ENCODE peak calls at places on chromosomes 12 and 14, in nine cellular contexts. One of them, this sample, is unnamed.

GRCh38 chr14:53035796-53036195 is 84.9 kb upstream of the FERMT2 start:
- DNase-seq in uterus: no peak
- DNase-seq in transverse colon: no peak
- DNase-seq in right cardiac atrium: no peak
- DNase-seq in aorta: no peak
- DNase-seq in WERI-Rb-1: no peak
- DNase-seq in MM.1S: no peak
- DNase-seq in mammary epithelial cell: no peak
- DNase-seq in tibial artery: no peak
- DNase-seq in this sample: no peak

GRCh38 chr12:93982847-93983315 is 165.5 kb upstream of the PLXNC1 start:
- DNase-seq in mammary epithelial cell: peak; percentile 64
- DNase-seq in MM.1S: no peak
- DNase-seq in WERI-Rb-1: peak; percentile 28
- DNase-seq in uterus: no peak
- DNase-seq in tibial artery: no peak
- DNase-seq in transverse colon: no peak
- DNase-seq in aorta: no peak
- DNase-seq in right cardiac atrium: no peak
- DNase-seq in this sample: no peak

GRCh38 chr12:31728289-31728916 is 418 bp downstream of the AMN1 start:
- DNase-seq in aorta: peak; percentile 70
- DNase-seq in mammary epithelial cell: no peak
- DNase-seq in transverse colon: peak; percentile 62
- DNase-seq in right cardiac atrium: peak; percentile 72
- DNase-seq in tibial artery: peak; percentile 45
- DNase-seq in uterus: no peak
- DNase-seq in MM.1S: no peak
- DNase-seq in WERI-Rb-1: no peak
- DNase-seq in this sample: no peak

GRCh38 chr12:3680919-3681594 is 71.9 kb downstream of the CRACR2A start:
- DNase-seq in uterus: peak; percentile 40
- DNase-seq in MM.1S: no peak
- DNase-seq in tibial artery: no peak
- DNase-seq in aorta: no peak
- DNase-seq in right cardiac atrium: peak; percentile 88
- DNase-seq in transverse colon: peak; percentile 67
- DNase-seq in mammary epithelial cell: peak; percentile 14
- DNase-seq in WERI-Rb-1: peak; percentile 54
- DNase-seq in this sample: no peak

GRCh38 chr12:120800665-120801064 is 75.0 kb downstream of the ACADS start:
- DNase-seq in right cardiac atrium: no peak
- DNase-seq in aorta: no peak
- DNase-seq in WERI-Rb-1: no peak
- DNase-seq in MM.1S: no peak
- DNase-seq in mammary epithelial cell: no peak
- DNase-seq in transverse colon: no peak
- DNase-seq in tibial artery: no peak
- DNase-seq in uterus: no peak
- DNase-seq in this sample: no peak

GRCh38 chr12:65308001-65308400 is 29.5 kb downstream of the MSRB3 start:
- DNase-seq in tibial artery: no peak
- DNase-seq in right cardiac atrium: no peak
- DNase-seq in transverse colon: no peak
- DNase-seq in uterus: no peak
- DNase-seq in aorta: no peak
- DNase-seq in MM.1S: no peak
- DNase-seq in WERI-Rb-1: no peak
- DNase-seq in mammary epithelial cell: no peak
- DNase-seq in this sample: no peak

GRCh38 chr14:56676042-56676441 is 96.4 kb downstream of the TMEM260 start:
- DNase-seq in right cardiac atrium: no peak
- DNase-seq in aorta: no peak
- DNase-seq in tibial artery: no peak
- DNase-seq in transverse colon: no peak
- DNase-seq in WERI-Rb-1: no peak
- DNase-seq in MM.1S: no peak
- DNase-seq in uterus: no peak
- DNase-seq in mammary epithelial cell: no peak
- DNase-seq in this sample: no peak

GRCh38 chr12:105212431-105212830 is 23.5 kb downstream of the APPL2 start:
- DNase-seq in MM.1S: no peak
- DNase-seq in WERI-Rb-1: no peak
- DNase-seq in right cardiac atrium: no peak
- DNase-seq in mammary epithelial cell: peak; percentile 37
- DNase-seq in transverse colon: no peak
- DNase-seq in aorta: no peak
- DNase-seq in tibial artery: no peak
- DNase-seq in uterus: no peak
- DNase-seq in this sample: no peak

GRCh38 chr14:23434488-23435219 is 806 bp downstream of the MYH7 start:
- DNase-seq in aorta: no peak
- DNase-seq in uterus: no peak
- DNase-seq in WERI-Rb-1: no peak
- DNase-seq in right cardiac atrium: no peak
- DNase-seq in MM.1S: no peak
- DNase-seq in transverse colon: peak; percentile 1
- DNase-seq in mammary epithelial cell: no peak
- DNase-seq in tibial artery: no peak
- DNase-seq in this sample: no peak

GRCh38 chr14:100573009-100573756 is 14.0 kb downstream of the BEGAIN start:
- DNase-seq in transverse colon: no peak
- DNase-seq in uterus: no peak
- DNase-seq in MM.1S: no peak
- DNase-seq in tibial artery: no peak
- DNase-seq in WERI-Rb-1: no peak
- DNase-seq in mammary epithelial cell: no peak
- DNase-seq in aorta: no peak
- DNase-seq in right cardiac atrium: peak; percentile 47
- DNase-seq in this sample: no peak

GRCh38 chr14:76337619-76338545 is 38.1 kb upstream of the ESRRB start:
- DNase-seq in WERI-Rb-1: no peak
- DNase-seq in aorta: no peak
- DNase-seq in transverse colon: no peak
- DNase-seq in uterus: no peak
- DNase-seq in MM.1S: no peak
- DNase-seq in mammary epithelial cell: peak; percentile 23
- DNase-seq in tibial artery: no peak
- DNase-seq in right cardiac atrium: no peak
- DNase-seq in this sample: no peak

GRCh38 chr14:24425704-24426103 is 3.8 kb downstream of the CBLN3 start:
- DNase-seq in right cardiac atrium: no peak
- DNase-seq in MM.1S: no peak
- DNase-seq in transverse colon: no peak
- DNase-seq in tibial artery: no peak
- DNase-seq in aorta: no peak
- DNase-seq in mammary epithelial cell: peak; percentile 77
- DNase-seq in WERI-Rb-1: no peak
- DNase-seq in uterus: no peak
- DNase-seq in this sample: peak; percentile 25

GRCh38 chr14:106506901-106507305 is 980.5 kb downstream of the TMEM121 start:
- DNase-seq in mammary epithelial cell: no peak
- DNase-seq in uterus: no peak
- DNase-seq in aorta: no peak
- DNase-seq in MM.1S: no peak
- DNase-seq in right cardiac atrium: no peak
- DNase-seq in WERI-Rb-1: no peak
- DNase-seq in transverse colon: peak; percentile 22
- DNase-seq in tibial artery: no peak
- DNase-seq in this sample: peak; percentile 78

GRCh38 chr12:95238150-95238549 is 20.5 kb downstream of the VEZT start:
- DNase-seq in tibial artery: no peak
- DNase-seq in MM.1S: no peak
- DNase-seq in WERI-Rb-1: no peak
- DNase-seq in mammary epithelial cell: no peak
- DNase-seq in transverse colon: no peak
- DNase-seq in aorta: no peak
- DNase-seq in uterus: no peak
- DNase-seq in right cardiac atrium: no peak
- DNase-seq in this sample: no peak
- H3K9me3 ChIP-seq in tibial artery: no peaks in the 10 kb centered on the region
- H3K9me3 ChIP-seq in MM.1S: no peaks in the 10 kb centered on the region
- H3K9me3 ChIP-seq in WERI-Rb-1: peaks cover 2% of the 10 kb centered on the region
- H3K9me3 ChIP-seq in mammary epithelial cell: no peaks in the 10 kb centered on the region
- H3K9me3 ChIP-seq in transverse colon: no peaks in the 10 kb centered on the region
- H3K9me3 ChIP-seq in aorta: no peaks in the 10 kb centered on the region
- H3K9me3 ChIP-seq in uterus: no peaks in the 10 kb centered on the region
- H3K9me3 ChIP-seq in right cardiac atrium: no peaks in the 10 kb centered on the region
- H3K9me3 ChIP-seq in this sample: no peaks in the 10 kb centered on the region

GRCh38 chr14:89805501-89805900 is 149.0 kb downstream of the EFCAB11 start:
- DNase-seq in WERI-Rb-1: no peak
- DNase-seq in right cardiac atrium: no peak
- DNase-seq in aorta: no peak
- DNase-seq in MM.1S: no peak
- DNase-seq in uterus: no peak
- DNase-seq in transverse colon: no peak
- DNase-seq in tibial artery: no peak
- DNase-seq in mammary epithelial cell: no peak
- DNase-seq in this sample: no peak
- H3K27ac ChIP-seq in WERI-Rb-1: no peak overlapping the region
- H3K27ac ChIP-seq in right cardiac atrium: no peak overlapping the region
- H3K27ac ChIP-seq in aorta: no peak overlapping the region
- H3K27ac ChIP-seq in MM.1S: no peak overlapping the region
- H3K27ac ChIP-seq in uterus: no peak overlapping the region
- H3K27ac ChIP-seq in transverse colon: no peak overlapping the region
- H3K27ac ChIP-seq in tibial artery: no peak overlapping the region
- H3K27ac ChIP-seq in mammary epithelial cell: no peak overlapping the region
- H3K27ac ChIP-seq in this sample: no peak overlapping the region

DNA sequence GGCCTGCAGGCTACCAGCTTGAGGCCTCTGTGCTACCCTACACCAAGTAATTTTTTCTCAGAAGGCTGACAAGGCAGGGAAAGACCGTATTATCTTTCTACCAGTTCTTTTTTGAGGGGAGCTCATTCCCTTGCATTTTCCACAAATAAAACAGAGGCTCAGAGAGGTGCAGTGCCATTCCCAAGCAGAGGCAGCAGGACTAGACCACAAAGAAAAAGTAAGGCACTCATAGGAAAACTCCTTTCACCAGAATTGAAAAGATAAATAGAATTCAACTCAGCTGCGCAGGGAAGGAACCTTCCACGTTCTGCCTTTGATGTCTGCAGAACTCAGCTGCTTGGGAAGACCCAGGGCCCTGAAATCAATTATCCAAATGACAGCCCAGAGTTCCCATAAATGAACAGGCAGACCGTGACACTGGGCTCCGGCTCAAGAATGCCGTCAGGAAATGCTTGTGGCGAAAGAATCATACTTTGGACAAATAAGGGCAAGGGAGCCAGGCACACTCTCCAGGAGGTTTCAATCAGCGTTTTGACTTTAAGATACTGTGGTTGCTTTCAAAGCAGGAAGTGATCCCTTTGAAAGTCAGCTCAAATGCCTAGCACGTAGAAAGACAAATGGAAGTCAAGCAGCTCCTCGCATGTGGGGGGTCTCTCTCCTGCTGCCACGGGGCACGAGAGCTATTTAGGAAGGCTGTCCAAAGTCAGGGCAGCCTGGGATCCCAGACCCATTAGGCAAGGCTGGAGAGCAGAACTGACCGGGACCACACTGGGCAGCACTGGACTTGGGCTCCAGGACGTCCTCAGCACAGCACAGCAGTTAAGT is 14.0 kb downstream of the KCTD10 start:
- DNase-seq in right cardiac atrium: peak; percentile 91
- DNase-seq in uterus: peak; percentile 91
- DNase-seq in mammary epithelial cell: peak; percentile 76
- DNase-seq in WERI-Rb-1: no peak
- DNase-seq in transverse colon: peak; percentile 74
- DNase-seq in MM.1S: no peak
- DNase-seq in tibial artery: peak; percentile 87
- DNase-seq in aorta: peak; percentile 93
- DNase-seq in this sample: no peak
- H3K4me3 ChIP-seq in right cardiac atrium: no peak overlapping the region
- H3K4me3 ChIP-seq in uterus: no peak overlapping the region
- H3K4me3 ChIP-seq in mammary epithelial cell: peak overlapping the region; percentile 6
- H3K4me3 ChIP-seq in WERI-Rb-1: no peak overlapping the region
- H3K4me3 ChIP-seq in transverse colon: no peak overlapping the region
- H3K4me3 ChIP-seq in MM.1S: no peak overlapping the region
- H3K4me3 ChIP-seq in tibial artery: peak overlapping the region; percentile 28
- H3K4me3 ChIP-seq in aorta: no peak overlapping the region
- H3K4me3 ChIP-seq in this sample: no peak overlapping the region

GRCh38 chr14:84042992-84043391 is 1487.0 kb upstream of the FLRT2 start:
- DNase-seq in tibial artery: no peak
- DNase-seq in right cardiac atrium: no peak
- DNase-seq in aorta: no peak
- DNase-seq in transverse colon: no peak
- DNase-seq in uterus: no peak
- DNase-seq in WERI-Rb-1: no peak
- DNase-seq in mammary epithelial cell: no peak
- DNase-seq in MM.1S: no peak
- DNase-seq in this sample: no peak
- H3K9me3 ChIP-seq in tibial artery: no peaks in the 10 kb centered on the region
- H3K9me3 ChIP-seq in right cardiac atrium: no peaks in the 10 kb centered on the region
- H3K9me3 ChIP-seq in aorta: no peaks in the 10 kb centered on the region
- H3K9me3 ChIP-seq in transverse colon: no peaks in the 10 kb centered on the region
- H3K9me3 ChIP-seq in uterus: no peaks in the 10 kb centered on the region
- H3K9me3 ChIP-seq in WERI-Rb-1: no peaks in the 10 kb centered on the region
- H3K9me3 ChIP-seq in mammary epithelial cell: peaks cover 2% of the 10 kb centered on the region
- H3K9me3 ChIP-seq in MM.1S: no peaks in the 10 kb centered on the region
- H3K9me3 ChIP-seq in this sample: no peaks in the 10 kb centered on the region

GRCh38 chr14:85599939-85600338 is 70.0 kb downstream of the FLRT2 start:
- DNase-seq in tibial artery: no peak
- DNase-seq in WERI-Rb-1: no peak
- DNase-seq in uterus: no peak
- DNase-seq in mammary epithelial cell: no peak
- DNase-seq in aorta: no peak
- DNase-seq in MM.1S: no peak
- DNase-seq in transverse colon: no peak
- DNase-seq in right cardiac atrium: no peak
- DNase-seq in this sample: no peak
- H3K27ac ChIP-seq in tibial artery: no peak overlapping the region
- H3K27ac ChIP-seq in WERI-Rb-1: no peak overlapping the region
- H3K27ac ChIP-seq in uterus: no peak overlapping the region
- H3K27ac ChIP-seq in mammary epithelial cell: no peak overlapping the region
- H3K27ac ChIP-seq in aorta: no peak overlapping the region
- H3K27ac ChIP-seq in MM.1S: no peak overlapping the region
- H3K27ac ChIP-seq in transverse colon: no peak overlapping the region
- H3K27ac ChIP-seq in right cardiac atrium: no peak overlapping the region
- H3K27ac ChIP-seq in this sample: no peak overlapping the region

DNA sequence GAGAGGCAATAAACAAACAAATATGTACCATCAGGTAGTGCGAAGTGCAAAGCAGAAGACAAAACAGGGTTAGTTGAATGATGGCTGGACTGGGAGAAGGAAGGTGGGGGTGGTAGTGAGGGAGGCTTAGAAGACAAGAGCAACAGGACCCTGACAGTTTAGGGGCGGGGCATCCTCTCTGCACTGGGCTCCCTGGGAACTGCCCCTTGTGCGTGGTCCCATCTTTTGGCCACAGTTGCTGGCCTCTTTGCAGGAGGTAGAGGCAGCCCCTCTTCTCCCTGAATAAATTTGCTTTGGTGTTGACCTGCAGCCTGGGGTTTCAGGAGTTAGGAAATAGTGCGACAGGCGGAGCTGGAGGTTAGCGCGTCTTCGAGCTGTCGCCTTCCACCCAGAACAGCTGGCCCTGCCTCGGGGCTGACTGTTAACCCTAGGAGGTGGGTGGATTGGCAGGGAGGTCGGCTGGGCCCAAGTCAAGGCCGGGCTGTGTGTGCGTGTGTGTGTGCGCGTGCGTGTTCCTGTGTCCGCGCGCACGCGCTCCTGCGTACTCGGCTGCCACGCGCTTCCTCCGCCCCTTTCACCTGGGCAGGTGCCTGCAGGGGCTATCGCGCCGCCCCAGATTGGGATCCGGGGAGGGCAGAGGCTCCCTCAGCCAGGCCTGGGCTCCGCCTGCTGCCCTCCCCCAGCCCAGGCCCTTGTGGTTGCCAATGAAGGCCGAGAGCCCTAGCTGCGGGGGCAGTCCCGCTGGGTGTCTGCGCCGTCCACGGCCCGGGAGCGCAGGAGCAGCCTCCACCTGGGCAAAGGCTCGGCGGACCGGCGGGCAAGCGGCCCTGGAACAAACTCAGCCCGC is 180.8 kb downstream of the ADCK1 start:
- DNase-seq in MM.1S: no peak
- DNase-seq in aorta: no peak
- DNase-seq in uterus: no peak
- DNase-seq in right cardiac atrium: peak; percentile 63
- DNase-seq in tibial artery: no peak
- DNase-seq in mammary epithelial cell: peak; percentile 35
- DNase-seq in WERI-Rb-1: no peak
- DNase-seq in transverse colon: peak; percentile 46
- DNase-seq in this sample: no peak
- H3K4me3 ChIP-seq in MM.1S: no peak overlapping the region
- H3K4me3 ChIP-seq in aorta: no peak overlapping the region
- H3K4me3 ChIP-seq in uterus: no peak overlapping the region
- H3K4me3 ChIP-seq in right cardiac atrium: peak overlapping the region; percentile 33
- H3K4me3 ChIP-seq in tibial artery: no peak overlapping the region
- H3K4me3 ChIP-seq in mammary epithelial cell: peak overlapping the region; percentile 43
- H3K4me3 ChIP-seq in WERI-Rb-1: no peak overlapping the region
- H3K4me3 ChIP-seq in transverse colon: peak overlapping the region; percentile 28
- H3K4me3 ChIP-seq in this sample: no peak overlapping the region

This sample was measured in CD4-positive, alpha-beta memory T cell.